ENCODE peak calls at places on chromosomes 5 and 9, in six cellular contexts. P is iris pigment epithelial cell, G is NCI-H1092, A is GM03348, Y is prostate gland, S is sciatic nerve. H is an unnamed sample.

GRCh38 chr9:129826344-129826743 is 2.4 kb upstream of the TOR1A start:
- DNase-seq in G (no peak), A (no peak), S (no peak), P (no peak), Y (no peak), H (no peak)

GRCh38 chr9:124456341-124457078 is 6.3 kb downstream of the ADGRD2 start:
- DNase-seq in S (no peak), A (no peak), Y (no peak), P (no peak), G (no peak), H (no peak)

GRCh38 chr5:68225911-68226563 is 10.5 kb downstream of the PIK3R1 start:
- DNase-seq in P (no peak), G (no peak), Y (no peak), S (no peak), A (no peak), H (no peak)

GRCh38 chr9:12818431-12819000 is 43.7 kb downstream of the LURAP1L start:
- DNase-seq in Y (no peak), G (no peak), A (peak; percentile 71), P (peak; percentile 60), S (no peak), H (peak; percentile 29)

GRCh38 chr5:142770650-142771609 is 753 bp downstream of the ARHGAP26 start:
- DNase-seq in S (peak; percentile 78), Y (peak; percentile 45), G (peak; percentile 14), A (peak; percentile 60), P (peak; percentile 38), H (no peak)

GRCh38 chr9:2785060-2785459 is 58.8 kb downstream of the PUM3 start:
- DNase-seq in P (no peak), Y (no peak), G (no peak), S (no peak), A (no peak), H (no peak)

GRCh38 chr5:103587185-103587748 is 24.7 kb upstream of the NUDT12 start:
- DNase-seq in S (no peak), G (peak; percentile 32), A (peak; percentile 41), Y (no peak), P (peak; percentile 41), H (no peak)

GRCh38 chr9:111928342-111928720 is 31.7 kb downstream of the UGCG start:
- DNase-seq in A (peak; percentile 39), P (peak; percentile 82), Y (no peak), S (no peak), G (no peak), H (peak; percentile 59)

GRCh38 chr5:140827704-140828401 is at the start of gene PCDHA6:
- DNase-seq in G (no peak), Y (no peak), P (peak; percentile 6), S (no peak), A (no peak), H (no peak)

GRCh38 chr9:126615791-126616447 is 2.2 kb downstream of the LMX1B start:
- DNase-seq in G (no peak), P (no peak), Y (no peak), A (no peak), S (no peak), H (no peak)

GRCh38 chr5:178740926-178741325 is 10.5 kb upstream of the ZNF354A start:
- DNase-seq in S (no peak), G (no peak), Y (no peak), A (no peak), P (no peak), H (no peak)